ENCODE peak calls at places on chromosomes 13 and 19, in eight cellular contexts. K is activated T-cell treated with anti-CD3 and anti-CD28 coated beads, Interleukin-2, amount 50 U/mL, for 48 hours; E is tibial artery; V is stimulated activated CD4-positive, alpha-beta T cell treated with anti-CD3 and anti-CD28 coated beads, Interleukin-2, amount 100 ng/mL, for 24 hours; H is RWPE1; T is skeletal muscle cell; W is EL; F is progenitor cell of endocrine pancreas. Z is an unnamed sample.

GRCh38 chr13:33931397-33931987 is 113.5 kb downstream of the RFC3 start:
- DNase-seq in K (no peak), E (no peak), V (no peak), H (peak; percentile 30), T (no peak), W (peak; percentile 62), F (peak; percentile 21), Z (no peak)

GRCh38 chr19:43524922-43525835 is 1.8 kb downstream of the ETHE1 start:
- DNase-seq in K (peak; percentile 67), E (peak; percentile 85), V (peak; percentile 35), H (peak; percentile 79), T (no peak), W (peak; percentile 79), F (no peak), Z (peak; percentile 50)

GRCh38 chr13:63409791-63410351 is 1994.2 kb upstream of the PCDH20 start:
- DNase-seq in K (no peak), E (no peak), V (no peak), H (no peak), T (no peak), W (no peak), F (no peak), Z (no peak)

GRCh38 chr19:12884926-12885748 is 1.9 kb downstream of the KLF1 start:
- DNase-seq in K (peak; percentile 94), E (peak; percentile 74), V (peak; percentile 95), H (peak; percentile 66), T (no peak), W (peak; percentile 51), F (peak; percentile 79), Z (no peak)

GRCh38 chr13:46753137-46753536 is 43.8 kb downstream of the ESD start:
- DNase-seq in K (no peak), E (no peak), V (no peak), H (no peak), T (no peak), W (no peak), F (no peak), Z (no peak)

GRCh38 chr19:14003279-14004051 is 2.7 kb downstream of the RFX1 start:
- DNase-seq in K (peak; percentile 46), E (no peak), V (no peak), H (no peak), T (no peak), W (no peak), F (no peak), Z (no peak)

GRCh38 chr13:32537580-32538233 is 888 bp downstream of the N4BP2L2 start:
- DNase-seq in K (peak; percentile 66), E (peak; percentile 73), V (peak; percentile 47), H (no peak), T (no peak), W (peak; percentile 22), F (peak; percentile 12), Z (peak; percentile 29)

GRCh38 chr13:105773887-105774538 is 761.4 kb downstream of the EFNB2 start:
- DNase-seq in K (peak; percentile 15), E (no peak), V (no peak), H (no peak), T (no peak), W (peak; percentile 39), F (no peak), Z (no peak)

GRCh38 chr13:66074018-66074615 is 1156.0 kb downstream of the PCDH9 start:
- DNase-seq in K (no peak), E (no peak), V (no peak), H (no peak), T (no peak), W (no peak), F (no peak), Z (no peak)

GRCh38 chr19:10805075-10805757 is 30.8 kb downstream of the TMED1 start:
- DNase-seq in K (no peak), E (no peak), V (no peak), H (no peak), T (no peak), W (no peak), F (no peak), Z (no peak)

GRCh38 chr19:35070471-35070870 is 28.9 kb downstream of the HPN start:
- DNase-seq in K (no peak), E (no peak), V (no peak), H (no peak), T (no peak), W (no peak), F (no peak), Z (no peak)

GRCh38 chr19:49677232-49677881 is at the start of gene PRMT1:
- DNase-seq in K (peak; percentile 74), E (no peak), V (peak; percentile 67), H (no peak), T (no peak), W (peak; percentile 47), F (peak; percentile 34), Z (no peak)

GRCh38 chr19:14089662-14090508 is 666 bp downstream of the SAMD1 start:
- DNase-seq in K (peak; percentile 73), E (peak; percentile 71), V (peak; percentile 62), H (peak; percentile 44), T (no peak), W (peak; percentile 66), F (peak; percentile 45), Z (peak; percentile 53)

GRCh38 chr19:54506079-54506478 is 3.4 kb downstream of the LAIR2 start:
- DNase-seq in K (no peak), E (no peak), V (no peak), H (peak; percentile 48), T (no peak), W (no peak), F (no peak), Z (no peak)

GRCh38 chr19:4502282-4503223 is 15.7 kb downstream of the PLIN4 start:
- DNase-seq in K (no peak), E (no peak), V (no peak), H (no peak), T (no peak), W (no peak), F (no peak), Z (no peak)

GRCh38 chr19:4322942-4323665 is 15.5 kb downstream of the STAP2 start:
- DNase-seq in K (no peak), E (no peak), V (no peak), H (no peak), T (no peak), W (no peak), F (no peak), Z (no peak)

GRCh38 chr19:5017235-5017634 is 48.3 kb downstream of the KDM4B start:
- DNase-seq in K (no peak), E (no peak), V (no peak), H (peak; percentile 72), T (no peak), W (no peak), F (no peak), Z (no peak)

GRCh38 chr13:94858856-94859811 is 146.8 kb upstream of the SOX21 start:
- DNase-seq in K (no peak), E (peak; percentile 74), V (no peak), H (no peak), T (no peak), W (no peak), F (no peak), Z (peak; percentile 53)

GRCh38 chr13:101425156-101425471 is 8.8 kb upstream of the NALCN start:
- DNase-seq in K (no peak), E (no peak), V (no peak), H (no peak), T (no peak), W (no peak), F (no peak), Z (no peak)

GRCh38 chr13:84574851-84575250 is 692.6 kb upstream of the SLITRK1 start:
- DNase-seq in K (no peak), E (no peak), V (no peak), H (peak; percentile 6), T (peak; percentile 4), W (peak; percentile 39), F (no peak), Z (no peak)

GRCh38 chr13:36673838-36674326 is at the start of gene SERTM1:
- DNase-seq in K (no peak), E (no peak), V (no peak), H (peak; percentile 2), T (no peak), W (peak; percentile 6), F (peak; percentile 56), Z (peak; percentile 74)

GRCh38 chr13:19860884-19861655 is 2.4 kb downstream of the ZMYM5 start:
- DNase-seq in K (peak; percentile 35), E (no peak), V (peak; percentile 9), H (no peak), T (no peak), W (peak; percentile 86), F (no peak), Z (no peak)

GRCh38 chr19:17560205-17560595 is 4.8 kb downstream of the COLGALT1 start:
- DNase-seq in K (no peak), E (no peak), V (no peak), H (peak; percentile 97), T (peak; percentile 89), W (peak; percentile 96), F (no peak), Z (peak; percentile 46)

GRCh38 chr19:19132912-19133311 is 5.4 kb downstream of the TMEM161A start:
- DNase-seq in K (no peak), E (no peak), V (no peak), H (no peak), T (no peak), W (no peak), F (no peak), Z (no peak)

GRCh38 chr19:45049073-45049736 is 10.4 kb downstream of the CLASRP start:
- DNase-seq in K (no peak), E (no peak), V (no peak), H (no peak), T (no peak), W (no peak), F (no peak), Z (no peak)

GRCh38 chr19:37654525-37654832 is 786 bp downstream of the ZFP30 start:
- DNase-seq in K (no peak), E (no peak), V (no peak), H (peak; percentile 34), T (no peak), W (peak; percentile 39), F (peak; percentile 21), Z (no peak)

GRCh38 chr13:107441279-107441678 is 774.1 kb downstream of the LIG4 start:
- DNase-seq in K (no peak), E (no peak), V (no peak), H (peak; percentile 11), T (peak; percentile 43), W (peak; percentile 0), F (no peak), Z (no peak)

GRCh38 chr13:29561918-29562317 is 33.6 kb downstream of the SLC7A1 start:
- DNase-seq in K (no peak), E (no peak), V (no peak), H (peak; percentile 44), T (no peak), W (no peak), F (no peak), Z (no peak)

GRCh38 chr19:49988433-49988832 is 27.5 kb upstream of the SIGLEC11 start:
- DNase-seq in K (peak; percentile 57), E (no peak), V (peak; percentile 26), H (no peak), T (no peak), W (peak; percentile 61), F (no peak), Z (no peak)

GRCh38 chr13:100235311-100235901 is 146.5 kb downstream of the PCCA start:
- DNase-seq in K (no peak), E (no peak), V (no peak), H (peak; percentile 53), T (peak; percentile 55), W (peak; percentile 57), F (no peak), Z (no peak)

GRCh38 chr13:40813662-40814454 is 24.4 kb downstream of the SLC25A15 start:
- DNase-seq in K (no peak), E (no peak), V (no peak), H (peak; percentile 7), T (no peak), W (peak; percentile 38), F (no peak), Z (no peak)

GRCh38 chr19:35882074-35882832 is 13.9 kb downstream of the APLP1 start:
- DNase-seq in K (no peak), E (no peak), V (no peak), H (peak; percentile 65), T (peak; percentile 51), W (peak; percentile 75), F (no peak), Z (peak; percentile 60)

GRCh38 chr13:86563308-86563707 is 764.1 kb upstream of the SLITRK6 start:
- DNase-seq in K (no peak), E (no peak), V (no peak), H (peak; percentile 19), T (peak; percentile 34), W (no peak), F (no peak), Z (no peak)

GRCh38 chr19:6711605-6712004 is 8.8 kb downstream of the C3 start:
- DNase-seq in K (no peak), E (no peak), V (no peak), H (no peak), T (no peak), W (no peak), F (no peak), Z (no peak)